ENCODE peak calls at places on chromosome 6, in six cellular contexts. X is lower lobe of right lung, I is mucosa of descending colon, H is GM12865, W is cardiac fibroblast, T is brain microvascular endothelial cell. R is an unnamed sample.

GRCh38 chr6:41735427-41736206 is at the start of gene TFEB:
- DNase-seq in X (peak), I (peak), H (peak), W (peak), T (peak), R (peak)

GRCh38 chr6:129621252-129621651 is 88.7 kb downstream of the ARHGAP18 start:
- DNase-seq in X (no peak), I (peak), H (peak), W (peak), T (no peak), R (no peak)

GRCh38 chr6:7413151-7413823 is 23.7 kb downstream of the RIOK1 start:
- DNase-seq in X (no peak), I (no peak), H (no peak), W (no peak), T (no peak), R (peak)

GRCh38 chr6:105748737-105749161 is 337.4 kb upstream of the PRDM1 start:
- DNase-seq in X (peak), I (no peak), H (no peak), W (peak), T (peak), R (no peak)

GRCh38 chr6:165231581-165232276 is 77.7 kb downstream of the C6orf118 start:
- DNase-seq in X (no peak), I (no peak), H (peak), W (peak), T (peak), R (peak)

GRCh38 chr6:3355358-3356055 is 96.8 kb downstream of the PSMG4 start:
- DNase-seq in X (no peak), I (peak), H (no peak), W (peak), T (no peak), R (no peak)

GRCh38 chr6:34598725-34599124 is 42.6 kb upstream of the SPDEF start:
- DNase-seq in X (no peak), I (no peak), H (no peak), W (peak), T (no peak), R (no peak)

GRCh38 chr6:106247293-106247692 is 78.3 kb downstream of the ATG5 start:
- DNase-seq in X (no peak), I (no peak), H (peak), W (peak), T (peak), R (no peak)

GRCh38 chr6:5566718-5567117 is 305.4 kb downstream of the FARS2 start:
- DNase-seq in X (no peak), I (no peak), H (peak), W (no peak), T (no peak), R (no peak)

GRCh38 chr6:102026649-102027048 is 633.1 kb downstream of the GRIK2 start:
- DNase-seq in X (no peak), I (no peak), H (no peak), W (no peak), T (no peak), R (no peak)

GRCh38 chr6:73180718-73181619 is 44.3 kb downstream of the KHDC1L start:
- DNase-seq in X (no peak), I (no peak), H (peak), W (peak), T (peak), R (peak)

GRCh38 chr6:140744648-140745320 is 1370.3 kb upstream of the CITED2 start:
- DNase-seq in X (no peak), I (no peak), H (peak), W (peak), T (peak), R (peak)

GRCh38 chr6:30006170-30007131 is 54.6 kb upstream of the POLR1H start:
- DNase-seq in X (peak), I (peak), H (no peak), W (no peak), T (no peak), R (no peak)

GRCh38 chr6:138538390-138539031 is 39.2 kb upstream of the NHSL1 start:
- DNase-seq in X (no peak), I (no peak), H (no peak), W (peak), T (peak), R (no peak)

GRCh38 chr6:71190809-71191208 is 97.8 kb upstream of the OGFRL1 start:
- DNase-seq in X (no peak), I (no peak), H (peak), W (peak), T (no peak), R (no peak)

GRCh38 chr6:112879920-112880413 is 532.8 kb downstream of the RFPL4B start:
- DNase-seq in X (peak), I (no peak), H (peak), W (no peak), T (no peak), R (no peak)

GRCh38 chr6:163797313-163797712 is 382.8 kb downstream of the QKI start:
- DNase-seq in X (no peak), I (no peak), H (no peak), W (no peak), T (no peak), R (no peak)

GRCh38 chr6:111846511-111847409 is 26.5 kb downstream of the FYN start:
- DNase-seq in X (no peak), I (no peak), H (no peak), W (no peak), T (no peak), R (no peak)

GRCh38 chr6:34919651-34920050 is 30.6 kb downstream of the ANKS1A start:
- DNase-seq in X (no peak), I (no peak), H (no peak), W (peak), T (peak), R (no peak)

GRCh38 chr6:16129623-16130243 is 847 bp downstream of the MYLIP start:
- DNase-seq in X (peak), I (peak), H (peak), W (peak), T (no peak), R (no peak)

GRCh38 chr6:147503587-147503986 is 4.9 kb upstream of the SAMD5 start:
- DNase-seq in X (no peak), I (no peak), H (no peak), W (no peak), T (no peak), R (no peak)

GRCh38 chr6:1552296-1552761 is 57.4 kb upstream of the FOXC1 start:
- DNase-seq in X (no peak), I (no peak), H (peak), W (peak), T (peak), R (no peak)

GRCh38 chr6:35036828-35037095 is 104.4 kb downstream of the TCP11 start:
- DNase-seq in X (no peak), I (no peak), H (no peak), W (no peak), T (no peak), R (no peak)

GRCh38 chr6:72084992-72085569 is 198.7 kb downstream of the RIMS1 start:
- DNase-seq in X (no peak), I (no peak), H (peak), W (peak), T (no peak), R (peak)

GRCh38 chr6:110044093-110044492 is 66.0 kb downstream of the GPR6 start:
- DNase-seq in X (no peak), I (no peak), H (no peak), W (no peak), T (no peak), R (no peak)

GRCh38 chr6:111788779-111789276 is 84.4 kb downstream of the FYN start:
- DNase-seq in X (no peak), I (no peak), H (no peak), W (no peak), T (no peak), R (no peak)

GRCh38 chr6:14873781-14874446 is 372.0 kb upstream of the JARID2 start:
- DNase-seq in X (no peak), I (no peak), H (no peak), W (no peak), T (no peak), R (no peak)

GRCh38 chr6:82040405-82041221 is 206.9 kb downstream of the IBTK start:
- DNase-seq in X (no peak), I (no peak), H (peak), W (peak), T (peak), R (no peak)

DNA sequence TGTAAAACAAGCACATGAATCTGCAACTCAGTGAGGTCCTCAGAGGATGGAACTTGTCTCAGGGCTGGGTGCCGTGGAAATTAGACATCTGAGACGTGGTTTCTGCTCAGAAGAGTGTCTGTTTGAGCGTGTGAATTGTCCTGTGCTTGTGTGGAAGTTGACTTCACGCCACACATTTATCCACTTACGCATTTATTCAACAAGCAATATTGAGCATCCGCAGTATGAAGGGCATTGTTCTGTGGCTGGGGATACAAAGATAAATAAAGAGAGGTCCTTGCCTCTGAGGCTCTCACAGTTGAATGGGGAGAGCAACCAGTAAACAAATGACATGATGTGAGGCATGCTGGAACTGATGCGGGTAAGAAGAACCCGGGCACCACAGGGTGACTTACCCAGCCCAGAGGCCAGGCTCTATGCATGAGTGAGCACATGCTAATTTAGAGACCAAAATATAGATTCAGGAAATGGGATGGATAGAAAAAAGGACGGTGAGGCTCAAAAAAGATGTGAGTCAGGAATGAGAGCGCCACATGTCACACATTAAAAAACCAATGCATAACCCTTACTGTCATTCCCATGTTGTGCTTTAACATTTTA is 60.4 kb downstream of the SOBP start:
- DNase-seq in X (no peak), I (no peak), H (peak), W (no peak), T (no peak), R (no peak)
- H3K4me3 ChIP-seq in X (no peak), I (no peak), H (no peak), W (no peak), T (no peak), R (no peak)

GRCh38 chr6:18122128-18123093 is at the start of gene NHLRC1:
- DNase-seq in X (peak), I (peak), H (peak), W (peak), T (peak), R (peak)
- TF ChIP-seq CTCF in X (peak), I (peak), H (peak), W (peak), T (peak), R (peak)

DNA sequence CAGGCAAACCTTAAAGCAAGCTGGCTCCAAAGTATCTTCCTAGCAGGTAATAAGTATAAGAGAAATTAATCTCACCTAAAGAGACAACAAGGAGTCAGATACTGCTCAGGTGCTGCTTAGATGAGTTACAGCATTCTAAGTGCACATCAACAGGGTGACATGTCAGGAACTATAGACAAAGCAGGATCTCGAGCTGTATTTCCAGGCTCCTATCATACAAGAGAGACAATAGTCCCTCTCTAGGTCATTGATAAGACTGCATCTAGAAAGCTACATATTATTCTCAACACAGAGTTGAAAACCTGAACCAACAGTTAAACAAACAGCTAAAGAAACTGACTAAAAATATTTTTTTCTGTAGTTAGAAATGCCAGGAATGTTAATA is 3.9 kb downstream of the PTPRK start:
- DNase-seq in X (no peak), I (no peak), H (peak), W (peak), T (no peak), R (no peak)
- H3K4me3 ChIP-seq in X (no peak), I (no peak), H (no peak), W (no peak), T (no peak), R (no peak)

GRCh38 chr6:12528171-12528570 is 188.4 kb upstream of the PHACTR1 start:
- DNase-seq in X (no peak), I (no peak), H (no peak), W (no peak), T (no peak), R (no peak)
- TF ChIP-seq CTCF in X (no peak), I (no peak), H (no peak), W (no peak), T (no peak), R (no peak)

GRCh38 chr6:43175676-43176422 is 4.8 kb downstream of the SRF start:
- DNase-seq in X (no peak), I (no peak), H (no peak), W (no peak), T (no peak), R (no peak)

GRCh38 chr6:43171284-43172126 is 436 bp downstream of the SRF start:
- DNase-seq in X (no peak), I (peak), H (no peak), W (no peak), T (no peak), R (no peak)

GRCh38 chr6:43174263-43175112 is 3.4 kb downstream of the SRF start:
- DNase-seq in X (peak), I (peak), H (peak), W (peak), T (peak), R (peak)

GRCh38 chr6:43172127-43173007 is 1.3 kb downstream of the SRF start:
- DNase-seq in X (peak), I (peak), H (peak), W (peak), T (peak), R (no peak)

GRCh38 chr6:43173496-43174262 is 2.6 kb downstream of the SRF start:
- DNase-seq in X (no peak), I (no peak), H (peak), W (peak), T (no peak), R (no peak)
- H3K4me3 ChIP-seq in X (peak), I (no peak), H (peak), W (peak), T (peak), R (peak)

GRCh38 chr6:91337967-91338366 is 751.1 kb upstream of the MAP3K7 start:
- DNase-seq in X (no peak), I (no peak), H (no peak), W (no peak), T (no peak), R (no peak)

GRCh38 chr6:91340998-91341397 is 754.1 kb upstream of the MAP3K7 start:
- DNase-seq in X (no peak), I (no peak), H (no peak), W (no peak), T (no peak), R (no peak)

DNA sequence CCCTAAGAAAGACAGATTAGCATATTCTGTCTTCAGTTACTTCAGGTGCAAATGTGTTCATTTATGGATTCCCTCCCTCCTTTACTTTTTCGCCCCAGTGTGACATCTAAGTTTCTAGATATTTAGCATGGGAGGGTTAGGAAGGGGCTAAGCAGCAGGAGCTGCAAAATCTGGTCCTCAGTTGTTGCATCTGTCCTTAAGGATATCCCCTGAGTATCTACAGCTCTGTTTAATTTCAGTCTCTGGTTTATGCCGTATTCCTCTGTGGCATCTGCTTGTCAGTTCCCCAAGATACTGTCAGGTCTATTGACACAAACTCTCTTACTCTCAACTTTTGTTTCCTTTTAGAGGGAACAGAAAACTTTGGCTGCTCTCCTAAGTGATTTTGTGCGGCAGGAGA is 754.6 kb upstream of the MAP3K7 start:
- DNase-seq in X (no peak), I (no peak), H (no peak), W (no peak), T (no peak), R (no peak)
- TF ChIP-seq CTCF in X (no peak), I (no peak), H (no peak), W (no peak), T (no peak), R (no peak)

DNA sequence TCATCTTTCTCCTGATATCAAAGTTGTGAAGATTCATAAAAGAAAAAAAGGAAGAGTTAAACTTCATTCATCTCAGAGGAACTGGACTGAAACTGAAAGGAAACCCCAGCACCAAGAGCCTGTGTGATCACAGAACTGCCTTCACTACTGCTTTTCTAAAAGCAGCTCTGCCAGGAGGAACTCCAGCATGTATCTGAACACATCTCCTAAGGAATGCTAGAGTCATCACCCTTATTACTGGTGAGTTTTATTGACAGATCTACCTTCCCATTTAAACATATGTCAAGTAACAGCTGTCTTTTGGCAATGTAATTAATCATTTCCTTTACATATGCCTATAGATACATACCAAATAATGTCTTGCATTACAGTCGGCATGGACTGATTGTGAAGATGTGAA is 102.4 kb downstream of the KIF13A start:
- DNase-seq in X (no peak), I (no peak), H (no peak), W (no peak), T (no peak), R (no peak)
- H3K4me3 ChIP-seq in X (no peak), I (no peak), H (no peak), W (no peak), T (no peak), R (no peak)

GRCh38 chr6:47733879-47734558 is 35.6 kb downstream of the ADGRF4 start:
- DNase-seq in X (no peak), I (no peak), H (peak), W (peak), T (no peak), R (no peak)
- TF ChIP-seq CTCF in X (peak), I (no peak), H (peak), W (peak), T (peak), R (peak)

DNA sequence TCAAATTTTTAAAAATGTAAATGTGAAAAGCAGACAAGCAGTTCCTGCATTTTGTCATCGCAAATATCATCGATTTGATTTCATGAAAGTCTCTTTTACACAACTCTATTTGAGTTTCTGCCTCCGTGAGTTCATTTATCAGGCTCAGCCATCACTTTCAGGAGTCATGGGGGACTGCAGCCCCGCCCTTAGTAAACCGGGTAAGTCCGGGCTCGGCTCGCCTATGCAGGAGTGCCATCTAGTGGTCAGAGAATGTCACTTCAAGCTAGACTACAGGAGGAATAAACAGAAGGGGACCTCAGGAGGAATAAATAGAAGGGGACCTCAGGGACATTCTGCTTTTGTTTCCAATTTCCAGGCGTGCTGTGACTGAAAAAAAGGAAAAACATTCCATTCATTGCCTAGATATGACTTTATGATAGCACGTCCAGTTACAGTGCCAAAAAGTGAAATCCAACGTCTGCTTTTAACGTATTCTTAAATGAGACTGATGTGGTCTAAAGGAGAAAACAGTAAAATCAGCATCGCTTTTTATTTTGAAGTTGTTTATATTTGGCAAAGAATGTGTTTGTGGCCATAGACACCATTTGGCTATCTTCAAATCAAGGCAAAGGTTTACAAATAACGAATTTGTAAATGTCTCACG is 333.9 kb downstream of the HACE1 start:
- DNase-seq in X (peak), I (peak), H (peak), W (peak), T (peak), R (peak)
- H3K4me3 ChIP-seq in X (peak), I (no peak), H (no peak), W (peak), T (peak), R (peak)